ENCODE peak calls at places on chromosomes 11 and 22, in four cellular contexts. B, H, T and C are unnamed samples.

GRCh38 chr11:69099193-69099592 is 50.5 kb downstream of the TPCN2 start:
- DNase-seq in B (no peak), H (no peak), T (no peak), C (no peak)

GRCh38 chr11:62108017-62108750 is 15.6 kb upstream of the INCENP start:
- DNase-seq in B (no peak), H (peak), T (peak), C (no peak)

GRCh38 chr11:2521081-2521480 is 76.3 kb downstream of the KCNQ1 start:
- DNase-seq in B (no peak), H (no peak), T (no peak), C (no peak)

GRCh38 chr22:44683237-44683636 is 18.8 kb upstream of the PRR5 start:
- DNase-seq in B (no peak), H (no peak), T (no peak), C (no peak)

GRCh38 chr11:130464289-130464812 is 15.9 kb downstream of the ADAMTS15 start:
- DNase-seq in B (no peak), H (no peak), T (no peak), C (no peak)

GRCh38 chr11:76243648-76244285 is 37.5 kb upstream of the WNT11 start:
- DNase-seq in B (no peak), H (no peak), T (no peak), C (no peak)

GRCh38 chr11:126583101-126583500 is 227.6 kb downstream of the ST3GAL4 start:
- DNase-seq in B (no peak), H (no peak), T (no peak), C (no peak)

GRCh38 chr22:17881366-17881765 is 107.1 kb upstream of the BID start:
- DNase-seq in B (no peak), H (no peak), T (no peak), C (no peak)

GRCh38 chr11:118530180-118530682 is 761 bp upstream of the TMEM25 start:
- DNase-seq in B (no peak), H (peak), T (no peak), C (no peak)

GRCh38 chr11:115527534-115528125 is 23.4 kb upstream of the CADM1 start:
- DNase-seq in B (no peak), H (no peak), T (peak), C (peak)

GRCh38 chr11:17036666-17037658 is 22.7 kb upstream of the PLEKHA7 start:
- DNase-seq in B (no peak), H (no peak), T (peak), C (no peak)

GRCh38 chr11:68016904-68017817 is 7.0 kb downstream of the ALDH3B1 start:
- DNase-seq in B (no peak), H (no peak), T (no peak), C (no peak)

GRCh38 chr11:1548221-1549070 is 23.6 kb downstream of the DUSP8 start:
- DNase-seq in B (no peak), H (peak), T (peak), C (no peak)

GRCh38 chr11:112227002-112227401 is 774 bp downstream of the PTS start:
- DNase-seq in B (no peak), H (no peak), T (peak), C (no peak)